ENCODE peak calls at places on chromosomes 3 and 15, in four cellular contexts. U is activated CD4-positive, CD25-positive, alpha-beta regulatory T cell treated with anti-CD3 and anti-CD28 coated beads, Interleukin-2, amount 50 U/mL, for 16 hours; Q is NCI-H774; O is naive thymus-derived CD4-positive, alpha-beta T cell. J is an unnamed sample.

GRCh38 chr15:69673236-69673881 is 220.7 kb downstream of the RPLP1 start:
- DNase-seq in U (no peak), Q (no peak), O (no peak), J (no peak)

GRCh38 chr15:101554115-101554915 is 64.8 kb upstream of the PCSK6 start:
- DNase-seq in O (no peak), U (no peak), Q (no peak), J (no peak)

GRCh38 chr3:39124876-39125836 is 17.7 kb downstream of the TTC21A start:
- DNase-seq in O (no peak), Q (no peak), U (no peak), J (no peak)

GRCh38 chr15:95958417-95958816 is 372.1 kb upstream of the NR2F2 start:
- DNase-seq in Q (no peak), O (no peak), U (no peak), J (no peak)

GRCh38 chr3:120129041-120129440 is 34.8 kb upstream of the GSK3B start:
- DNase-seq in O (no peak), U (no peak), Q (no peak), J (no peak)

GRCh38 chr3:171712168-171712938 is 97.9 kb downstream of the PLD1 start:
- DNase-seq in U (no peak), O (no peak), Q (no peak), J (no peak)

GRCh38 chr3:187994221-187995085 is 159.5 kb upstream of the LPP start:
- DNase-seq in Q (no peak), O (no peak), U (no peak), J (no peak)

GRCh38 chr3:140011086-140011485 is 76.1 kb downstream of the CLSTN2 start:
- DNase-seq in U (no peak), O (no peak), Q (no peak), J (no peak)

GRCh38 chr3:151232991-151233390 is 30.0 kb upstream of the GPR171 start:
- DNase-seq in Q (no peak), U (no peak), O (no peak), J (no peak)

GRCh38 chr15:64527263-64527984 is 67.0 kb downstream of the ZNF609 start:
- DNase-seq in U (no peak), O (no peak), Q (no peak), J (no peak)